ENCODE peak calls at places on chromosome 6, in nine cellular contexts. T is MM.1S; R is CD4-positive, CD25-positive, alpha-beta regulatory T cell; S is heart left ventricle; U is RWPE2; E is A549; D is psoas muscle; P is tibial nerve; N is fibroblast of lung. Q is an unnamed sample. For H3K9me3 and H3K4me1, the result is how much of the 10 kb centered on the place peaks cover.

GRCh38 chr6:17478223-17478907 is 85.0 kb downstream of the CAP2 start:
- DNase-seq in T (no peak), R (no peak), S (no peak), U (no peak), E (no peak), D (no peak), P (no peak), N (no peak), Q (no peak)

GRCh38 chr6:23174781-23175361 is 605.5 kb downstream of the HDGFL1 start:
- DNase-seq in T (no peak), R (no peak), S (no peak), U (no peak), E (peak), D (no peak), P (no peak), N (peak), Q (no peak)

GRCh38 chr6:72425003-72425681 is 196.7 kb upstream of the KCNQ5 start:
- DNase-seq in T (no peak), R (no peak), S (no peak), U (no peak), E (no peak), D (no peak), P (no peak), N (peak), Q (no peak)

GRCh38 chr6:6474170-6474920 is 114.2 kb upstream of the LY86 start:
- DNase-seq in T (no peak), R (no peak), S (no peak), U (no peak), E (no peak), D (no peak), P (no peak), N (no peak), Q (no peak)

GRCh38 chr6:137739544-137739943 is 127.5 kb upstream of the TNFAIP3 start:
- DNase-seq in T (no peak), R (no peak), S (no peak), U (no peak), E (no peak), D (no peak), P (no peak), N (no peak), Q (no peak)

GRCh38 chr6:34145161-34146020 is 496 bp downstream of the GRM4 start:
- DNase-seq in T (no peak), R (peak), S (no peak), U (peak), E (peak), D (no peak), P (no peak), N (peak), Q (peak)

GRCh38 chr6:148240463-148240845 is 102.2 kb upstream of the SASH1 start:
- DNase-seq in T (no peak), R (no peak), S (peak), U (no peak), E (no peak), D (peak), P (no peak), N (peak), Q (no peak)

GRCh38 chr6:70280462-70280861 is 22.4 kb downstream of the COL9A1 start:
- DNase-seq in T (no peak), R (no peak), S (no peak), U (no peak), E (no peak), D (no peak), P (no peak), N (no peak), Q (no peak)

GRCh38 chr6:136736281-136736960 is 55.9 kb downstream of the MAP3K5 start:
- DNase-seq in T (no peak), R (no peak), S (no peak), U (no peak), E (no peak), D (no peak), P (no peak), N (no peak), Q (no peak)

GRCh38 chr6:156061958-156062661 is 606.5 kb upstream of the NOX3 start:
- DNase-seq in T (no peak), R (no peak), S (no peak), U (no peak), E (no peak), D (no peak), P (peak), N (no peak), Q (no peak)

GRCh38 chr6:117008618-117009017 is 131.6 kb downstream of the RFX6 start:
- DNase-seq in T (peak), R (no peak), S (no peak), U (no peak), E (no peak), D (no peak), P (no peak), N (no peak), Q (no peak)

GRCh38 chr6:131681585-131681984 is 19.6 kb downstream of the OR2A4 start:
- DNase-seq in T (no peak), R (no peak), S (no peak), U (no peak), E (no peak), D (no peak), P (no peak), N (no peak), Q (no peak)

GRCh38 chr6:25217275-25217674 is 61.9 kb upstream of the CARMIL1 start:
- DNase-seq in T (no peak), R (no peak), S (no peak), U (no peak), E (no peak), D (no peak), P (no peak), N (no peak), Q (no peak)

GRCh38 chr6:79048611-79049010 is 29.4 kb downstream of the PHIP start:
- DNase-seq in T (no peak), R (peak), S (no peak), U (no peak), E (peak), D (no peak), P (no peak), N (peak), Q (no peak)

GRCh38 chr6:125393449-125393858 is 91.7 kb upstream of the HDDC2 start:
- DNase-seq in T (peak), R (peak), S (no peak), U (no peak), E (no peak), D (no peak), P (no peak), N (no peak), Q (no peak)

GRCh38 chr6:22631101-22631500 is 61.7 kb downstream of the HDGFL1 start:
- DNase-seq in T (no peak), R (no peak), S (no peak), U (no peak), E (no peak), D (no peak), P (no peak), N (peak), Q (no peak)

GRCh38 chr6:39695447-39695846 is 29.8 kb downstream of the KIF6 start:
- DNase-seq in T (no peak), R (no peak), S (no peak), U (no peak), E (no peak), D (no peak), P (no peak), N (no peak), Q (no peak)

GRCh38 chr6:76264466-76264865 is 192.0 kb upstream of the IMPG1 start:
- DNase-seq in T (no peak), R (no peak), S (no peak), U (no peak), E (no peak), D (no peak), P (no peak), N (no peak), Q (no peak)

GRCh38 chr6:98335594-98335993 is 498.8 kb upstream of the POU3F2 start:
- DNase-seq in T (no peak), R (no peak), S (no peak), U (no peak), E (no peak), D (no peak), P (no peak), N (no peak), Q (no peak)

GRCh38 chr6:18263561-18264337 is 581 bp downstream of the DEK start:
- DNase-seq in T (peak), R (peak), S (peak), U (no peak), E (peak), D (peak), P (peak), N (peak), Q (peak)

GRCh38 chr6:167079853-167080297 is 43.0 kb upstream of the CCR6 start:
- DNase-seq in T (peak), R (peak), S (no peak), U (no peak), E (no peak), D (no peak), P (no peak), N (no peak), Q (no peak)

GRCh38 chr6:133411757-133412156 is 170.6 kb downstream of the EYA4 start:
- DNase-seq in T (no peak), R (no peak), S (no peak), U (no peak), E (no peak), D (no peak), P (no peak), N (no peak), Q (no peak)

GRCh38 chr6:42281570-42281969 is 63.9 kb upstream of the MRPS10 start:
- DNase-seq in T (no peak), R (peak), S (no peak), U (no peak), E (no peak), D (no peak), P (no peak), N (no peak), Q (peak)

GRCh38 chr6:30075094-30075986 is at the start of gene RNF39:
- DNase-seq in T (no peak), R (no peak), S (no peak), U (no peak), E (no peak), D (no peak), P (no peak), N (no peak), Q (no peak)

GRCh38 chr6:88142299-88142668 is 23.9 kb downstream of the CNR1 start:
- DNase-seq in T (no peak), R (no peak), S (no peak), U (no peak), E (no peak), D (no peak), P (no peak), N (no peak), Q (no peak)

GRCh38 chr6:114344216-114344970 is 1.6 kb upstream of the HS3ST5 start:
- DNase-seq in T (peak), R (no peak), S (no peak), U (no peak), E (no peak), D (no peak), P (no peak), N (no peak), Q (no peak)

GRCh38 chr6:89650579-89650978 is 12.0 kb upstream of the LYRM2 start:
- DNase-seq in T (no peak), R (no peak), S (no peak), U (no peak), E (no peak), D (no peak), P (no peak), N (no peak), Q (no peak)

GRCh38 chr6:150813319-150813992 is 52.0 kb upstream of the MTHFD1L start:
- DNase-seq in T (no peak), R (peak), S (no peak), U (no peak), E (peak), D (no peak), P (no peak), N (peak), Q (peak)

GRCh38 chr6:13787146-13787545 is 27.2 kb downstream of the MCUR1 start:
- DNase-seq in T (no peak), R (no peak), S (no peak), U (no peak), E (no peak), D (no peak), P (no peak), N (no peak), Q (no peak)

GRCh38 chr6:10719386-10720228 is 3.3 kb upstream of the TMEM14C start:
- DNase-seq in T (peak), R (peak), S (peak), U (no peak), E (no peak), D (peak), P (no peak), N (peak), Q (peak)

DNA sequence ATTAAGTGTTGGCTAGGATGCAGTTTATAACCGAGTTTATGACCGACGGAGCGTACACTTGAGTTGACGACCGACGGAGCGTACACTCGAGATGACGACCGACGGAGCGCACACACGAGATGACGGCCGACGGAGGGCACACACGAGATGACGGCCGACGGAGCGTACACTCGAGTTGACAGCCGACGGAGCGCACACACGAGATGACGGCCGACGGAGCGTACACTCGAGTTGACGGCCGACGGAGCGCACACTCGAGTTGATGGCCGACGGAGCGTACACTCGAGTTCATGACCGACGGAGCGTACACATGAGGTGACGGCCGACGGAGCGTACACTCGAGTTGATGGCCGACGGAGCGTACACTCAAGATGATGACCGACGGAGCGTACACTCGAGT is 119.8 kb downstream of the HUS1B start:
- DNase-seq in T (no peak), R (no peak), S (no peak), U (no peak), E (no peak), D (no peak), P (no peak), N (no peak), Q (no peak)
- H3K9me3 ChIP-seq in T (under half), R (under half), S (under half), U (under half), E (under half), D (under half), P (under half), N (under half), Q (under half)

DNA sequence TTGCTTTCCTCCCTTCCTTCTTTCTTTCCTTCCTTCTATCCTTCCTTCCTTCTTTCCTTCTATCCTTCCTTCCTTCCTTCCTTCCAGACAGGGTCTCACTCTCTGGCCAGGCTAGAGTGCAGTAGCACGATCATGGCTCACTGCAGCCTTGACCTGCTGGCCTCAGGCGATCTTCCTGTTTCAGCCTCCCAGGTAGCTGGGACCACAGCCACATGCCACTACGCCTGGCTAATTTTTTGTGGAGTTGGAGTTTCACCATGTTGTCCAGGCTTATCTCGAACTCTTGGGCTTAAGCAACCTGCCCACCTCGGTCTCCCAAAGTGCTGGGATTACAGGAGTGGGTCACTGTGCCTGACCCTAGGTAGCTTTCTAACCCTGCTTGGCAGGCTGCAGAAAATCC is 12.2 kb upstream of the SEC63 start:
- DNase-seq in T (no peak), R (no peak), S (no peak), U (no peak), E (no peak), D (no peak), P (no peak), N (no peak), Q (no peak)
- H3K4me1 ChIP-seq in T (under half), R (under half), S (under half), U (under half), E (under half), D (under half), P (under half), N (under half), Q (under half)

GRCh38 chr6:134435814-134436280 is 117.9 kb upstream of the SGK1 start:
- DNase-seq in T (no peak), R (peak), S (no peak), U (no peak), E (no peak), D (no peak), P (no peak), N (no peak), Q (no peak)
- H3K4me3 ChIP-seq in T (no peak), R (peak), S (no peak), U (no peak), E (peak), D (no peak), P (peak), N (no peak), Q (no peak)

GRCh38 chr6:159557046-159557445 is 136.0 kb downstream of the SOD2 start:
- DNase-seq in T (no peak), R (no peak), S (no peak), U (no peak), E (no peak), D (no peak), P (no peak), N (no peak), Q (no peak)
- H3K9me3 ChIP-seq in T (under half), R (under half), S (under half), U (under half), E (under half), D (under half), P (under half), N (under half), Q (under half)

GRCh38 chr6:32108094-32108627 is 977 bp downstream of the TNXB start:
- DNase-seq in T (no peak), R (no peak), S (peak), U (no peak), E (no peak), D (peak), P (peak), N (peak), Q (no peak)

GRCh38 chr6:32110632-32111031 is 1.5 kb upstream of the TNXB start:
- DNase-seq in T (no peak), R (no peak), S (no peak), U (no peak), E (no peak), D (peak), P (no peak), N (no peak), Q (no peak)

GRCh38 chr6:32109765-32110160 is 625 bp upstream of the TNXB start:
- DNase-seq in T (no peak), R (no peak), S (no peak), U (no peak), E (no peak), D (no peak), P (no peak), N (no peak), Q (no peak)

GRCh38 chr6:32108727-32109113 is 418 bp downstream of the TNXB start:
- DNase-seq in T (no peak), R (no peak), S (no peak), U (no peak), E (no peak), D (no peak), P (no peak), N (no peak), Q (no peak)

DNA sequence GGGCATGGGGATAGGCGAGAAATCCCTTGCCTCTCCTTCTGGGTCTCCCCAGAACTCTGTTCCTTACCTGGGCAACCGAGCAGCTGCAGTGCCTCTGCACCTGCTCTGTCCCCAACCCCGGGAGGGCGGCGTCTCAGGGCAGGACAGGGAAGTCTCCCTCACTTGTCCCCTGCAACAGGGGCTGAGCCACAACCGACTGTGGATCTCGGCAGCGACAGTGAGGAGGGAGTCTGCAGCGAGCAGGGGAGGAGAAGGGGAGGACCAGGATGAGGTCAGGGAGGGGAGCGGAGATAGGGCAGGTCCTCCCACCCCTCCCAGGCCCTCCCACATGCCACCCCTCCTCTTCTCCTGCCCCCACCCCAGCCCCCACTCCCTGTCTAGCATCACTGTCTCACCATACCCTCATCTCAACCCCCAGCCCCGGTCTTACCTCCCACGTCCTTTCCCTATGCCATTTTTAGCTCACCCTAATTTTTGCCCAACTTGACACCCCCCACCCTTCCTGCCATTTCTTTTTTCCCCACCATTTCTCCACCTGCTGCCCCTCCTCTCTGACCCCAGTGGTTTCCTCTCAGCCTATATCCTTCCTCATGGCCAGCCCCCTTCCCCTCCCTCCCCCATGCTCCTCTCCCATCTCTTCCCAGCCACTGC is at the start of gene TNXB:
- DNase-seq in T (no peak), R (no peak), S (peak), U (no peak), E (no peak), D (peak), P (no peak), N (no peak), Q (no peak)
- H3K4me1 ChIP-seq in T (under half), R (under half), S (half or more), U (under half), E (under half), D (under half), P (under half), N (under half), Q (under half)

Q was measured in CD8-positive, alpha-beta T cell.